ENCODE peak calls at places on chromosomes 11 and 22, in six cellular contexts. V, N, E, Z, O and R are unnamed samples.

GRCh38 chr11:15565846-15566245 is 451.1 kb downstream of the INSC start:
- DNase-seq in V (no peak), N (no peak), E (no peak), Z (no peak), O (no peak), R (no peak)

GRCh38 chr11:2368178-2368850 is 8.8 kb upstream of the CD81 start:
- DNase-seq in V (no peak), N (no peak), E (no peak), Z (no peak), O (no peak), R (no peak)

GRCh38 chr11:12205330-12205729 is 94.9 kb downstream of the MICAL2 start:
- DNase-seq in V (no peak), N (no peak), E (no peak), Z (no peak), O (peak), R (no peak)

GRCh38 chr11:20966489-20966888 is 297.1 kb downstream of the NELL1 start:
- DNase-seq in V (no peak), N (no peak), E (no peak), Z (no peak), O (no peak), R (no peak)

GRCh38 chr11:8257003-8257664 is 6.5 kb downstream of the LMO1 start:
- DNase-seq in V (peak), N (no peak), E (no peak), Z (no peak), O (no peak), R (no peak)

GRCh38 chr22:21937041-21937820 is 15.4 kb downstream of the PPM1F start:
- DNase-seq in V (no peak), N (no peak), E (peak), Z (no peak), O (no peak), R (no peak)

GRCh38 chr11:34331329-34331728 is 26.5 kb downstream of the ABTB2 start:
- DNase-seq in V (no peak), N (peak), E (peak), Z (no peak), O (peak), R (no peak)

GRCh38 chr11:80109031-80109430 is 668.2 kb upstream of the TENM4 start:
- DNase-seq in V (no peak), N (no peak), E (no peak), Z (no peak), O (peak), R (no peak)

GRCh38 chr11:65611028-65611757 is 2.8 kb downstream of the MAP3K11 start:
- DNase-seq in V (no peak), N (no peak), E (no peak), Z (no peak), O (no peak), R (no peak)

GRCh38 chr11:132158696-132159095 is 788.3 kb downstream of the NTM start:
- DNase-seq in V (no peak), N (no peak), E (no peak), Z (no peak), O (peak), R (no peak)

GRCh38 chr22:20920881-20921203 is 3.6 kb downstream of the CRKL start:
- DNase-seq in V (no peak), N (no peak), E (no peak), Z (no peak), O (no peak), R (no peak)

GRCh38 chr11:32334822-32335221 is 100.5 kb downstream of the WT1 start:
- DNase-seq in V (no peak), N (peak), E (no peak), Z (peak), O (no peak), R (no peak)

GRCh38 chr22:47848384-47848920 is 1086.0 kb downstream of the TBC1D22A start:
- DNase-seq in V (no peak), N (no peak), E (no peak), Z (no peak), O (no peak), R (no peak)

GRCh38 chr11:57424802-57425564 is 1.9 kb downstream of the SLC43A3 start:
- DNase-seq in V (peak), N (no peak), E (peak), Z (peak), O (peak), R (peak)

GRCh38 chr22:42062506-42063190 is 8.0 kb downstream of the NAGA start:
- DNase-seq in V (no peak), N (no peak), E (no peak), Z (no peak), O (no peak), R (no peak)

GRCh38 chr11:93732237-93732892 is 8.9 kb downstream of the TAF1D start:
- DNase-seq in V (no peak), N (no peak), E (no peak), Z (no peak), O (no peak), R (no peak)

GRCh38 chr11:73907191-73907590 is 30.4 kb downstream of the PAAF1 start:
- DNase-seq in V (no peak), N (peak), E (peak), Z (peak), O (peak), R (no peak)

GRCh38 chr11:102225689-102226562 is 91.4 kb upstream of the BIRC3 start:
- DNase-seq in V (no peak), N (no peak), E (no peak), Z (no peak), O (peak), R (no peak)

GRCh38 chr22:24119476-24119875 is 61.8 kb upstream of the SUSD2 start:
- DNase-seq in V (no peak), N (no peak), E (no peak), Z (no peak), O (no peak), R (no peak)

GRCh38 chr11:68021167-68021787 is 9.2 kb upstream of the NDUFS8 start:
- DNase-seq in V (no peak), N (no peak), E (peak), Z (no peak), O (no peak), R (no peak)

GRCh38 chr22:10741210-10741609 is 4786.8 kb upstream of the OR11H1 start:
- DNase-seq in V (peak), N (no peak), E (no peak), Z (no peak), O (no peak), R (no peak)

GRCh38 chr11:44235765-44236201 is 74.2 kb downstream of the ALX4 start:
- DNase-seq in V (no peak), N (no peak), E (no peak), Z (no peak), O (peak), R (no peak)

GRCh38 chr11:61083601-61084147 is 18.6 kb upstream of the CD5 start:
- DNase-seq in V (no peak), N (no peak), E (no peak), Z (no peak), O (no peak), R (no peak)

GRCh38 chr11:128621491-128622136 is 34.3 kb upstream of the ETS1 start:
- DNase-seq in V (peak), N (no peak), E (no peak), Z (no peak), O (peak), R (peak)

GRCh38 chr11:70662691-70663098 is 264.4 kb downstream of the CTTN start:
- DNase-seq in V (no peak), N (no peak), E (no peak), Z (no peak), O (no peak), R (no peak)

GRCh38 chr11:13963949-13964770 is 1.6 kb downstream of the SPON1 start:
- DNase-seq in V (no peak), N (no peak), E (peak), Z (no peak), O (no peak), R (peak)

GRCh38 chr22:31973739-31974138 is 29.4 kb downstream of the YWHAH start:
- DNase-seq in V (no peak), N (no peak), E (no peak), Z (no peak), O (no peak), R (no peak)

DNA sequence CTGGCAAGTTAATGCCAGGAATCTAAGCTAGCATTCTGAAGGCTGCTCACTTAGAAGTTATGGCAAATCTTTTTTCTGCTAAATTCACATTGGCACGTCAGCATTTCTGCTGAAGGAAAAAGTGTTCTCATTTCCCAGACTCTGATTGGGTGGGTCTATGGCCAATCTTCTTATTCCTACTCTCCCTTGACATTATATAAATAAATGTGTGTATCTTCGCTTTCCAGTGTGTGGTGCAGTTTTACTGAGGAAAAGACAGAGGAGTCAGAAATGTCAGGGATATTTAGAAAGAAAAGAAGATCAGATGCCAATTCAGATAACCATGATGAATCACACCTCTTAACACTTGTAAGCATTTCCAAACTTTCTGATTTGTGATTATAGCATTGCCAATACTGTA is 3.2 kb upstream of the BDNF start:
- DNase-seq in V (no peak), N (no peak), E (no peak), Z (no peak), O (peak), R (no peak)
- H3K4me3 ChIP-seq in V (no peak), N (no peak), E (no peak), Z (no peak), O (no peak), R (no peak)

GRCh38 chr11:86499723-86500129 is 125.0 kb downstream of the CCDC81 start:
- DNase-seq in V (no peak), N (no peak), E (peak), Z (no peak), O (no peak), R (no peak)
- TF ChIP-seq POLR2A in V (no peak), N (no peak), E (no peak), Z (no peak), O (no peak), R (no peak)

DNA sequence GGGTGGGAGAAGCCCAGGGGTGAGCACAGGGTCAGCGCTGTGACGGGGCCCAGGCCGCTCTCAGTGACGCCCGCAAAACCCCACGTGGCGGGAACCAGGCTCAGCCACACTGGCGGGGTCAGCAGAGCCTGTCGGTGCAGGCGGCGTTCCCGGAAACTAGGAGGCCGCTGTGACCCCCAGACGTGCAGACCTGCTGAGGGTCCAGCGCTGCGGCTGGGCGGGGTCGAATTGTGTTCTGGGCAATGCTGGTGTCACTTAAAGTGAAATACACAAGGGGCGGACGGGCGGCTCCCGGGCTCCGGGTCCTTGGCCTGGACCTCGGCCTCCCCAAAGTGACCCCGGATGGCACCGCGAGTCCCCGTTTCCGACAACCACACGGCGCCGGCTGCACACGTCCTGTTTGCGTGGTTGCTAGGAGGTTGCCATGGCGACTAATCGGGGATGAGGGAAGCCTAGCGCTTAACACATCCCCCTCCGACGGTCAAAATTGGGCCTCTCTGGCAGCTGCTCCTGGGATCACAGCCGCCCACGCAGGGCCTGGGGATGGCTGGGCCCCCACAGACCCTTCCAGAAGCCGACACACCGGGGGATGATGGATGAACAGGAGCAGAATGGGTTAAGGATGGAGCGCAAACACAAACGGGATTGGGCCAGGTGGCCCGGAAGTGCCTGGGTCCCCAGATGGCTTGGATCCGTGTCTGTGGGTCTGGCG is 81.7 kb upstream of the PRR5 start:
- DNase-seq in V (peak), N (no peak), E (peak), Z (peak), O (peak), R (peak)
- H3K4me3 ChIP-seq in V (no peak), N (no peak), E (no peak), Z (no peak), O (no peak), R (no peak)

GRCh38 chr22:36359172-36359973 is 28.4 kb downstream of the MYH9 start:
- DNase-seq in V (no peak), N (no peak), E (no peak), Z (no peak), O (no peak), R (no peak)

GRCh38 chr22:36362077-36362476 is 25.7 kb downstream of the MYH9 start:
- DNase-seq in V (no peak), N (no peak), E (no peak), Z (no peak), O (no peak), R (no peak)

GRCh38 chr22:36362819-36363377 is 24.9 kb downstream of the MYH9 start:
- DNase-seq in V (no peak), N (no peak), E (peak), Z (no peak), O (no peak), R (no peak)

GRCh38 chr22:36360011-36360410 is 27.8 kb downstream of the MYH9 start:
- DNase-seq in V (no peak), N (no peak), E (no peak), Z (no peak), O (no peak), R (no peak)

DNA sequence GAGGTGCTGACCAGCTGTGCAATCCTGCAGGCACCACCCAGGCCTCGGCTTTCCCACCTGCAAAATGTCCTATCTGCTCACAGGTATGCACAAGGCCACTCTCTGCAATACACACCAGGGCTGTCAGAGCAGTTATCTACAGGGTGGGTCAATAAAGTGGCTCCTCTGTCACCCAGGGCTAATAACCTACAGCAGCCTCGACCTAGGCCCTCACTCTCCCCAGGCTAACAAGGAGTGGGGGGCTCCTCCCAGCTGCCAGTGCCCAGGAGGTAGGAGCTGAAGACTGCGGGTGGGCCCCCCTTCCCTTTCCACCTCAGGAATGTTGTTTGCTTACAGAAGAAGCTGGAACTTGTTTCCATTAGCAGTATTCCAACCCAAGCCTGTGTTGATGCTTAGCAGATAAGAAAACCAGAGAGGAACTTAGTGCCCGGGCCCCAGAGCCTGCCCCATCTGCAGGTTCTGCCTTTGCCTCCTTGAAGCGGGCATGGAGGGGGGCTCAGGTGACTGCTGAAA is 26.8 kb downstream of the MYH9 start:
- DNase-seq in V (no peak), N (no peak), E (no peak), Z (no peak), O (peak), R (no peak)
- TF ChIP-seq POLR2A in V (no peak), N (no peak), E (no peak), Z (no peak), O (no peak), R (no peak)

GRCh38 chr11:1336836-1337646 is 27.6 kb upstream of the TOLLIP start:
- DNase-seq in V (peak), N (no peak), E (peak), Z (no peak), O (no peak), R (peak)
- H3K4me3 ChIP-seq in V (peak), N (no peak), E (peak), Z (no peak), O (peak), R (peak)

DNA sequence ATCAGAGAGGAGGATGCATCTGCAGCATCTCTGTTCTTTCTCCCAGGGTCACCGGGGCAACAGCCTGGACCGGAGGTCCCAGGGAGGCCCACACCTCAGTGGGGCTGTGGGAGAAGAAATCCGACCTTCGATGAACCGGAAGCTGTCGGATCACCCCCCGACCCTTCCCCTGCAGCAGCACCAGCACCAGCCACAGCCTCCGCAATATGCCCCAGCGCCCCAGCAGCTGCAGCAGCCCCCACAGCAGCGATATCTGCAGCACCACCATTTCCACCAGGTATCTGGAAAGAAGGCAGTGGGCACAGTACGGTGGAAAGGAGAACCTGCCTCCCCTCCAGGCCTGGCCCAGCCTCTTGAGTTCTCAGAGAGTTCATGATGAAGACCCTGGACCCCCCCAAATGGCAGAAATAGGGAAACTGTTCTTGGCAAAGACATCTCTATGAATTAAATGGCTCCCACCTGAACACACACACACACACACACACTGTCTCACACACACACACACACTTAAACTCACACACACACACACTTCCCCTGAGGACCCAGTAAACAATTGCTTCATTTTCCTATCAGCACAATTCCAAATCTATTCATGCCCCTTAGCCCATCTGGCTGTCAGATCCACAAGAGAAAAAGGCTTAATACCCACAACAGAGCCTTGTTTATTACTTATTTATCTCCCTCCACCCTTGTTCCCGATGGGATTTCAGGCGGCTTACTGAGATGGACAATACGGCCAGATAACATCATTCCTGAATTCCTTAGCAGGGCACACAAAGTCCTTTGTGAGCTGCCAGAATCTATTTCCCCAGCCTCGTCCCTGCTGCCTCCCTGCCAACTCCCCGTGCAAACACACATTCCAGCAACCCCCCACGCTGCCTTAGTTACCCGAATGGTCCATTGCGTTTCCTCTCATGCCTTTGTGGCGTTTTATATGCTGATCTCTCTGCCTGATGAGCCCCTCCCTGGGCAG is 8.1 kb downstream of the TMA7B start:
- DNase-seq in V (peak), N (no peak), E (no peak), Z (no peak), O (no peak), R (no peak)
- TF ChIP-seq POLR2A in V (no peak), N (no peak), E (no peak), Z (no peak), O (no peak), R (no peak)

GRCh38 chr11:97072420-97072819 is 682.6 kb downstream of the JRKL start:
- DNase-seq in V (no peak), N (no peak), E (no peak), Z (no peak), O (no peak), R (no peak)
- H3K4me3 ChIP-seq in V (no peak), N (no peak), E (no peak), Z (no peak), O (no peak), R (no peak)

GRCh38 chr11:75204685-75205667 is 35.6 kb upstream of the TPBGL start:
- DNase-seq in V (peak), N (peak), E (peak), Z (peak), O (peak), R (peak)
- TF ChIP-seq POLR2A in V (no peak), N (no peak), E (no peak), Z (no peak), O (no peak), R (no peak)